ENCODE peak calls at places on chromosomes 6 and 20, in nine cellular contexts. A is A673, V is mucosa of descending colon, N is Calu3, Y is breast epithelium, W is prostate gland, K is AG09309, P is progenitor cell of endocrine pancreas, E is astrocyte of the spinal cord. O is an unnamed sample.

GRCh38 chr20:62003567-62004405 is 61.9 kb downstream of the TAF4 start:
- DNase-seq in A (no peak), V (no peak), N (no peak), Y (no peak), W (no peak), K (no peak), P (no peak), E (no peak), O (no peak)

GRCh38 chr6:6694825-6695710 is 106.5 kb downstream of the LY86 start:
- DNase-seq in A (no peak), V (peak), N (peak), Y (no peak), W (no peak), K (no peak), P (no peak), E (no peak), O (no peak)

GRCh38 chr20:51363813-51364212 is 178.7 kb downstream of the NFATC2 start:
- DNase-seq in A (no peak), V (no peak), N (no peak), Y (no peak), W (no peak), K (no peak), P (no peak), E (no peak), O (no peak)

GRCh38 chr6:137799950-137800568 is 67.0 kb upstream of the TNFAIP3 start:
- DNase-seq in A (peak), V (peak), N (peak), Y (no peak), W (peak), K (no peak), P (no peak), E (peak), O (no peak)

GRCh38 chr6:159092631-159093030 is 47.8 kb upstream of the TAGAP start:
- DNase-seq in A (no peak), V (no peak), N (no peak), Y (no peak), W (no peak), K (peak), P (no peak), E (no peak), O (no peak)

GRCh38 chr6:152096863-152097496 is 289.5 kb downstream of the ESR1 start:
- DNase-seq in A (peak), V (no peak), N (no peak), Y (no peak), W (no peak), K (peak), P (no peak), E (peak), O (no peak)

GRCh38 chr6:128370072-128370471 is 150.3 kb downstream of the PTPRK start:
- DNase-seq in A (peak), V (no peak), N (no peak), Y (no peak), W (no peak), K (peak), P (no peak), E (peak), O (no peak)

GRCh38 chr6:40545954-40546353 is 41.2 kb downstream of the LRFN2 start:
- DNase-seq in A (no peak), V (no peak), N (no peak), Y (no peak), W (no peak), K (no peak), P (no peak), E (no peak), O (no peak)

GRCh38 chr6:39260451-39260850 is 31.2 kb upstream of the KCNK5 start:
- DNase-seq in A (no peak), V (no peak), N (no peak), Y (no peak), W (no peak), K (no peak), P (no peak), E (no peak), O (no peak)

GRCh38 chr20:63314566-63315239 is 21.7 kb downstream of the COL20A1 start:
- DNase-seq in A (no peak), V (no peak), N (no peak), Y (no peak), W (no peak), K (no peak), P (no peak), E (no peak), O (no peak)

GRCh38 chr6:16352258-16352635 is 113.9 kb downstream of the GMPR start:
- DNase-seq in A (no peak), V (no peak), N (no peak), Y (no peak), W (no peak), K (peak), P (no peak), E (peak), O (no peak)

GRCh38 chr6:148316308-148316707 is 26.3 kb upstream of the SASH1 start:
- DNase-seq in A (peak), V (no peak), N (no peak), Y (no peak), W (peak), K (no peak), P (no peak), E (no peak), O (no peak)

GRCh38 chr6:137903933-137904821 is 37.1 kb downstream of the TNFAIP3 start:
- DNase-seq in A (no peak), V (no peak), N (peak), Y (no peak), W (no peak), K (peak), P (no peak), E (no peak), O (no peak)

GRCh38 chr6:48032156-48032555 is 78.8 kb downstream of the PTCHD4 start:
- DNase-seq in A (peak), V (no peak), N (no peak), Y (no peak), W (no peak), K (peak), P (no peak), E (peak), O (no peak)

GRCh38 chr6:73452107-73452461 is at the start of gene CGAS:
- DNase-seq in A (peak), V (peak), N (peak), Y (peak), W (peak), K (peak), P (no peak), E (peak), O (no peak)

GRCh38 chr6:135161411-135161810 is 19.7 kb upstream of the MYB start:
- DNase-seq in A (no peak), V (no peak), N (no peak), Y (no peak), W (no peak), K (no peak), P (no peak), E (no peak), O (no peak)

GRCh38 chr20:41217422-41217821 is 80.1 kb downstream of the PLCG1 start:
- DNase-seq in A (no peak), V (no peak), N (no peak), Y (no peak), W (no peak), K (no peak), P (no peak), E (no peak), O (no peak)

GRCh38 chr6:99467509-99468106 is 42.5 kb upstream of the PNISR start:
- DNase-seq in A (peak), V (no peak), N (no peak), Y (no peak), W (no peak), K (no peak), P (no peak), E (peak), O (no peak)

GRCh38 chr6:151012321-151013294 is 147.1 kb downstream of the MTHFD1L start:
- DNase-seq in A (no peak), V (no peak), N (no peak), Y (no peak), W (no peak), K (no peak), P (no peak), E (peak), O (no peak)

GRCh38 chr6:131061041-131061770 is 1.8 kb downstream of the EPB41L2 start:
- DNase-seq in A (peak), V (no peak), N (no peak), Y (no peak), W (no peak), K (no peak), P (no peak), E (peak), O (no peak)

GRCh38 chr20:36407196-36407733 is 101.1 kb downstream of the DLGAP4 start:
- DNase-seq in A (no peak), V (no peak), N (no peak), Y (no peak), W (no peak), K (no peak), P (no peak), E (no peak), O (no peak)

GRCh38 chr6:74070091-74070490 is 374.1 kb downstream of the CD109 start:
- DNase-seq in A (no peak), V (no peak), N (no peak), Y (no peak), W (no peak), K (peak), P (no peak), E (no peak), O (no peak)

GRCh38 chr6:4603291-4603690 is 172.9 kb upstream of the CDYL start:
- DNase-seq in A (no peak), V (no peak), N (peak), Y (no peak), W (no peak), K (peak), P (no peak), E (peak), O (no peak)

GRCh38 chr6:17057322-17057721 is 44.5 kb upstream of the STMND1 start:
- DNase-seq in A (peak), V (no peak), N (no peak), Y (no peak), W (no peak), K (no peak), P (no peak), E (no peak), O (no peak)

GRCh38 chr20:51767018-51767866 is 948 bp downstream of the ATP9A start:
- DNase-seq in A (peak), V (peak), N (peak), Y (peak), W (peak), K (no peak), P (peak), E (no peak), O (peak)

GRCh38 chr20:59177266-59178250 is 13.9 kb downstream of the ZNF831 start:
- DNase-seq in A (no peak), V (no peak), N (no peak), Y (no peak), W (no peak), K (no peak), P (no peak), E (no peak), O (no peak)

GRCh38 chr6:47288245-47289090 is 21.2 kb downstream of the TNFRSF21 start:
- DNase-seq in A (peak), V (no peak), N (no peak), Y (no peak), W (no peak), K (no peak), P (no peak), E (no peak), O (no peak)

GRCh38 chr6:169326067-169326799 is 72.6 kb upstream of the THBS2 start:
- DNase-seq in A (peak), V (peak), N (peak), Y (no peak), W (no peak), K (no peak), P (no peak), E (peak), O (no peak)

GRCh38 chr6:159959165-159959975 is 9.5 kb upstream of the IGF2R start:
- DNase-seq in A (no peak), V (no peak), N (no peak), Y (no peak), W (no peak), K (no peak), P (no peak), E (no peak), O (no peak)

GRCh38 chr20:50919567-50919966 is 11.7 kb downstream of the ADNP start:
- DNase-seq in A (peak), V (no peak), N (peak), Y (no peak), W (peak), K (no peak), P (no peak), E (peak), O (no peak)

GRCh38 chr20:24458441-24458840 is 11.0 kb upstream of the SYNDIG1 start:
- DNase-seq in A (no peak), V (no peak), N (no peak), Y (no peak), W (no peak), K (no peak), P (no peak), E (no peak), O (no peak)

GRCh38 chr6:73308712-73309533 is 45.2 kb downstream of the DPPA5 start:
- DNase-seq in A (peak), V (peak), N (peak), Y (no peak), W (no peak), K (no peak), P (no peak), E (peak), O (no peak)

GRCh38 chr6:133833905-133834304 is 55.0 kb upstream of the TCF21 start:
- DNase-seq in A (peak), V (peak), N (no peak), Y (no peak), W (no peak), K (no peak), P (no peak), E (no peak), O (no peak)

GRCh38 chr6:6654599-6655575 is 66.4 kb downstream of the LY86 start:
- DNase-seq in A (no peak), V (no peak), N (no peak), Y (no peak), W (no peak), K (no peak), P (no peak), E (no peak), O (no peak)

GRCh38 chr6:18349350-18349749 is 37.8 kb upstream of the RNF144B start:
- DNase-seq in A (no peak), V (no peak), N (no peak), Y (peak), W (no peak), K (no peak), P (no peak), E (no peak), O (no peak)

GRCh38 chr6:105250523-105250922 is 70.7 kb upstream of the POPDC3 start:
- DNase-seq in A (no peak), V (no peak), N (no peak), Y (no peak), W (no peak), K (no peak), P (no peak), E (no peak), O (no peak)

GRCh38 chr6:26155066-26155925 is 68.1 kb downstream of the HFE start:
- DNase-seq in A (peak), V (peak), N (peak), Y (peak), W (peak), K (no peak), P (no peak), E (peak), O (no peak)

GRCh38 chr20:14481863-14482262 is 144.5 kb upstream of the FLRT3 start:
- DNase-seq in A (no peak), V (no peak), N (no peak), Y (no peak), W (no peak), K (peak), P (no peak), E (peak), O (no peak)

GRCh38 chr20:9218412-9219001 is 149.6 kb downstream of the PLCB4 start:
- DNase-seq in A (peak), V (no peak), N (no peak), Y (no peak), W (no peak), K (peak), P (no peak), E (peak), O (no peak)

GRCh38 chr20:12358006-12358654 is 440.4 kb downstream of the BTBD3 start:
- DNase-seq in A (peak), V (no peak), N (no peak), Y (no peak), W (no peak), K (no peak), P (no peak), E (no peak), O (no peak)
- TF ChIP-seq CTCF in A (peak), V (no peak), N (no peak), Y (no peak), W (no peak), K (no peak), P (peak), E (no peak), O (no peak)

DNA sequence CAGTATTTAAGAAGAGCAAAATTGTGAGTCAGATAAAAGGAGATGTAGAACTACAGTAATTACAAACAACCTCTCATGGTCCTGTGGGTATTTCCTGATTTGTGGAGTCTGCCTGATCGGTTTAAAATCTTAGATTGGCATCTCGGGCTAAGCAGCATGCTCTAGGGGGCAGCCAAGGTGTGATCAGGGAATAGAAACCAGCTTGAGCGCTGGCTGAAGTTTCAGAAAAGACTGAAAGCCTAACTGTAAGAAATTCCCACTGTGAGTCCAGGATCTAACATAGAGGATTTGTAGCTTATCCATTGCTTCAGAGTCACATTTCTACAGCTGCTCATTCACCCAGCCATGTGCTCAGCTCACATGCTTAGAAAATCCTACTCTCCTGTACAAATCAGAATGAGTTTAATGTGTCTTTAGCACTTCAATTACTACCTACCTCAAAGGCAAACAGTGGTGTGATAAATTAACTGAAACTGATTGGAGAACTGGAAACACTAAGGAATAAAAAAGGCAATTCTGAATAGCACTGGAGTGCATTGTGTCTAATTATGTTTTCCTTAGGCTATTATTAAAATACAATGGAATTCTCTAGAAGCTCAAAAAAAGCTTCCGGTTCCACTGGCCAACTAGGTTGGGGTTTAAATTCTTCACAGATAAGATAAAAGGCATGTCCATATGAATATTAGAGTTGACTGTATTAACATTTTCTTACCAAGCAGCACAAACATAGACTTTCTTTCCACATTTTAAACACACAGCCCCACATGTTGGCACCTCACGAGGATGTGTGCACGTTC is 73.8 kb upstream of the MPC1 start:
- DNase-seq in A (peak), V (peak), N (peak), Y (no peak), W (no peak), K (no peak), P (no peak), E (peak), O (no peak)
- TF ChIP-seq CTCF in A (peak), V (no peak), N (no peak), Y (no peak), W (no peak), K (peak), P (no peak), E (peak), O (peak)

DNA sequence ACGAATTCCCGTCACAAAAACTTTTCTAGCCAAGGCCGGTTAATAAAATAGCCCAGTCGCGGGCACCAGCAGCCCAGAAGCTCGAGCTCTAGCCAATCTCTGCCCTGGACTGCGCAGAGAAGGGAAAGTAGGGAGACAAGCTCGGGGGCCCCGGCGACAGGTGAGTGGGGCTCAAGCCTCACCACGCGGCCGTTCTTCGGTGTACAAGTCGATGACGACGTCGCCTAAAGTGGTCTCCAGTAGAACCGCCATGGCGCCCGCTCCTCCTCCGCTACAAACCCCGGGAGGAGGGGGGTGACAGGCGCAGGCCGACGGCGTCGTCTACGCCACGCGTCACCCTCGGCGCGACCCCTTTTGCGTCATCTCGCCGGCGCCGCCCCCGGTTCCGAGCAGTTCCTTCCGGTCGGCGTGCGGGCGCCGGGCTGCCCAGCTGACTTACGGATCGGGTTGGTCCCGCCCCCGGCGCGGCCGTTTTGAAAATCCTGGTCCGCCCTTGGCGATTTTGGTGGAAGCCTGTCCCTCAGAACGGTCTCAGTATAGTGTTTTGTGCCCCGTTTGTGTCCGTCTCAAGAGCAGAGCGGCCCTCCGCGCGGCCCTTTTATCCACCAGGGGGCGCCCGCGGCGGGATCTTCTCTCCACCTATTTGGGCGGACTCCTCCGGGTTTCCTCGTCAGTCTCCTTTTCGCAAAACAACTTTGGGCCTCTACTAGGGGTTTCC is at the start of gene PPIL4:
- DNase-seq in A (peak), V (peak), N (peak), Y (peak), W (peak), K (peak), P (peak), E (peak), O (peak)
- TF ChIP-seq CTCF in A (peak), V (peak), N (peak), Y (peak), W (peak), K (peak), P (peak), E (peak), O (peak)

GRCh38 chr6:163340201-163340887 is 74.2 kb upstream of the QKI start:
- DNase-seq in A (no peak), V (no peak), N (no peak), Y (no peak), W (no peak), K (no peak), P (no peak), E (no peak), O (no peak)
- TF ChIP-seq CTCF in A (no peak), V (no peak), N (no peak), Y (no peak), W (no peak), K (no peak), P (no peak), E (peak), O (no peak)

GRCh38 chr20:32451340-32451681 is 93.2 kb downstream of the ASXL1 start:
- DNase-seq in A (no peak), V (no peak), N (no peak), Y (no peak), W (no peak), K (no peak), P (no peak), E (no peak), O (no peak)

GRCh38 chr20:32450484-32451061 is 92.4 kb downstream of the ASXL1 start:
- DNase-seq in A (no peak), V (no peak), N (no peak), Y (no peak), W (no peak), K (no peak), P (no peak), E (no peak), O (peak)

GRCh38 chr20:32453467-32454163 is 95.5 kb downstream of the ASXL1 start:
- DNase-seq in A (no peak), V (no peak), N (no peak), Y (no peak), W (no peak), K (no peak), P (no peak), E (no peak), O (no peak)

GRCh38 chr20:32452776-32453466 is 94.8 kb downstream of the ASXL1 start:
- DNase-seq in A (no peak), V (no peak), N (no peak), Y (no peak), W (no peak), K (no peak), P (no peak), E (no peak), O (no peak)

GRCh38 chr20:32451682-32452461 is 93.7 kb downstream of the ASXL1 start:
- DNase-seq in A (no peak), V (no peak), N (no peak), Y (no peak), W (no peak), K (no peak), P (no peak), E (no peak), O (no peak)
- TF ChIP-seq CTCF in A (no peak), V (no peak), N (peak), Y (no peak), W (no peak), K (no peak), P (no peak), E (peak), O (no peak)

DNA sequence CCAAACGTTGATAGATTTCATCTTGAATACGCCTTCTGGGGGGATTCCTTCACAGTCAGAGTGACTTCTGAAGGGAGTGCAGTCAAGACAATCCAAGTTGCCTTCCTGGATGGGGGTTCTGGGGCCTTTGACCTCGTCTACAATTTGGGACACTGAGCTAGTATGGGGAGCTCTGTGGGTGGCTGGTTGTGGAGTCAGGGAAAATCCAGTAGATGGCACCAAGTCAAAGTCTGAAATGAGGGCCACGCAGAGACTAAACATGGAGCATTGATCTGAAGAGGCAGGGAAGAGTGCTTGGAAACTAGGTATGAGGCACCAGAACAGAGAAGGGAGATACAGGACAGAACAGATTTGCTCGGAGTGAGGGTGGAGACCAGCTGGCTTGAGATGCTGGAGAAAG is 43.6 kb upstream of the CCN6 start:
- DNase-seq in A (peak), V (no peak), N (no peak), Y (no peak), W (no peak), K (no peak), P (no peak), E (no peak), O (no peak)
- TF ChIP-seq CTCF in A (peak), V (no peak), N (no peak), Y (no peak), W (no peak), K (peak), P (no peak), E (no peak), O (no peak)